ENCODE peak calls at places on chromosome 15, in nine cellular contexts. One of them, this sample, is unnamed.

GRCh38 chr15:98009967-98010366 is 49.5 kb downstream of the ARRDC4 start:
- DNase-seq in lung: no peak
- DNase-seq in GM10248: no peak
- DNase-seq in activated CD8-positive, alpha-beta T cell treated with anti-CD3 and anti-CD28 coated beads for 36 hours: no peak
- DNase-seq in neural crest cell: no peak
- DNase-seq in GM23338: no peak
- DNase-seq in Calu3: no peak
- DNase-seq in AG09309: no peak
- DNase-seq in keratinocyte: no peak
- DNase-seq in this sample: no peak

GRCh38 chr15:35725353-35725752 is 179.4 kb upstream of the DPH6 start:
- DNase-seq in lung: no peak
- DNase-seq in GM10248: no peak
- DNase-seq in activated CD8-positive, alpha-beta T cell treated with anti-CD3 and anti-CD28 coated beads for 36 hours: no peak
- DNase-seq in neural crest cell: no peak
- DNase-seq in GM23338: no peak
- DNase-seq in Calu3: no peak
- DNase-seq in AG09309: no peak
- DNase-seq in keratinocyte: no peak
- DNase-seq in this sample: no peak

GRCh38 chr15:98905981-98906711 is 101.4 kb downstream of the PGPEP1L start:
- DNase-seq in lung: no peak
- DNase-seq in GM10248: no peak
- DNase-seq in activated CD8-positive, alpha-beta T cell treated with anti-CD3 and anti-CD28 coated beads for 36 hours: no peak
- DNase-seq in neural crest cell: no peak
- DNase-seq in GM23338: no peak
- DNase-seq in Calu3: no peak
- DNase-seq in AG09309: no peak
- DNase-seq in keratinocyte: no peak
- DNase-seq in this sample: no peak

GRCh38 chr15:38002883-38003477 is 68.5 kb downstream of the TMCO5A start:
- DNase-seq in lung: peak; percentile 68
- DNase-seq in GM10248: no peak
- DNase-seq in activated CD8-positive, alpha-beta T cell treated with anti-CD3 and anti-CD28 coated beads for 36 hours: peak; percentile 40
- DNase-seq in neural crest cell: peak; percentile 18
- DNase-seq in GM23338: peak; percentile 83
- DNase-seq in Calu3: peak; percentile 62
- DNase-seq in AG09309: peak; percentile 60
- DNase-seq in keratinocyte: peak; percentile 23
- DNase-seq in this sample: no peak

GRCh38 chr15:27958911-27959598 is 140.1 kb downstream of the OCA2 start:
- DNase-seq in lung: no peak
- DNase-seq in GM10248: no peak
- DNase-seq in activated CD8-positive, alpha-beta T cell treated with anti-CD3 and anti-CD28 coated beads for 36 hours: no peak
- DNase-seq in neural crest cell: no peak
- DNase-seq in GM23338: no peak
- DNase-seq in Calu3: no peak
- DNase-seq in AG09309: no peak
- DNase-seq in keratinocyte: no peak
- DNase-seq in this sample: no peak

GRCh38 chr15:78461171-78461881 is 23.3 kb downstream of the IREB2 start:
- DNase-seq in lung: no peak
- DNase-seq in GM10248: no peak
- DNase-seq in activated CD8-positive, alpha-beta T cell treated with anti-CD3 and anti-CD28 coated beads for 36 hours: no peak
- DNase-seq in neural crest cell: no peak
- DNase-seq in GM23338: peak; percentile 57
- DNase-seq in Calu3: no peak
- DNase-seq in AG09309: no peak
- DNase-seq in keratinocyte: no peak
- DNase-seq in this sample: no peak

GRCh38 chr15:41499109-41499851 is 5.6 kb downstream of the ITPKA start:
- DNase-seq in lung: no peak
- DNase-seq in GM10248: no peak
- DNase-seq in activated CD8-positive, alpha-beta T cell treated with anti-CD3 and anti-CD28 coated beads for 36 hours: no peak
- DNase-seq in neural crest cell: no peak
- DNase-seq in GM23338: no peak
- DNase-seq in Calu3: no peak
- DNase-seq in AG09309: no peak
- DNase-seq in keratinocyte: no peak
- DNase-seq in this sample: no peak

GRCh38 chr15:47437492-47437891 is 279.8 kb upstream of the SEMA6D start:
- DNase-seq in lung: no peak
- DNase-seq in GM10248: no peak
- DNase-seq in activated CD8-positive, alpha-beta T cell treated with anti-CD3 and anti-CD28 coated beads for 36 hours: no peak
- DNase-seq in neural crest cell: no peak
- DNase-seq in GM23338: no peak
- DNase-seq in Calu3: no peak
- DNase-seq in AG09309: no peak
- DNase-seq in keratinocyte: peak; percentile 21
- DNase-seq in this sample: no peak

GRCh38 chr15:47505712-47506542 is 211.4 kb upstream of the SEMA6D start:
- DNase-seq in lung: no peak
- DNase-seq in GM10248: no peak
- DNase-seq in activated CD8-positive, alpha-beta T cell treated with anti-CD3 and anti-CD28 coated beads for 36 hours: no peak
- DNase-seq in neural crest cell: no peak
- DNase-seq in GM23338: no peak
- DNase-seq in Calu3: no peak
- DNase-seq in AG09309: peak; percentile 4
- DNase-seq in keratinocyte: no peak
- DNase-seq in this sample: no peak

GRCh38 chr15:74460298-74460697 is 662 bp downstream of the UBL7 start:
- DNase-seq in lung: no peak
- DNase-seq in GM10248: peak; percentile 65
- DNase-seq in activated CD8-positive, alpha-beta T cell treated with anti-CD3 and anti-CD28 coated beads for 36 hours: no peak
- DNase-seq in neural crest cell: no peak
- DNase-seq in GM23338: peak; percentile 34
- DNase-seq in Calu3: no peak
- DNase-seq in AG09309: no peak
- DNase-seq in keratinocyte: no peak
- DNase-seq in this sample: peak; percentile 70

GRCh38 chr15:79595995-79596622 is 164.0 kb downstream of the MINAR1 start:
- DNase-seq in lung: peak; percentile 54
- DNase-seq in GM10248: peak; percentile 86
- DNase-seq in activated CD8-positive, alpha-beta T cell treated with anti-CD3 and anti-CD28 coated beads for 36 hours: peak; percentile 78
- DNase-seq in neural crest cell: peak; percentile 19
- DNase-seq in GM23338: peak; percentile 98
- DNase-seq in Calu3: peak; percentile 79
- DNase-seq in AG09309: peak; percentile 21
- DNase-seq in keratinocyte: peak; percentile 75
- DNase-seq in this sample: peak; percentile 75

GRCh38 chr15:34365073-34365825 is 1.7 kb downstream of the LPCAT4 start:
- DNase-seq in lung: no peak
- DNase-seq in GM10248: no peak
- DNase-seq in activated CD8-positive, alpha-beta T cell treated with anti-CD3 and anti-CD28 coated beads for 36 hours: peak; percentile 24
- DNase-seq in neural crest cell: no peak
- DNase-seq in GM23338: peak; percentile 34
- DNase-seq in Calu3: no peak
- DNase-seq in AG09309: no peak
- DNase-seq in keratinocyte: no peak
- DNase-seq in this sample: peak; percentile 49

GRCh38 chr15:85646538-85647091 is 148.1 kb downstream of the KLHL25 start:
- DNase-seq in lung: no peak
- DNase-seq in GM10248: peak; percentile 50
- DNase-seq in activated CD8-positive, alpha-beta T cell treated with anti-CD3 and anti-CD28 coated beads for 36 hours: peak; percentile 60
- DNase-seq in neural crest cell: no peak
- DNase-seq in GM23338: no peak
- DNase-seq in Calu3: no peak
- DNase-seq in AG09309: peak; percentile 42
- DNase-seq in keratinocyte: no peak
- DNase-seq in this sample: peak; percentile 61

GRCh38 chr15:67174864-67175573 is 79.4 kb downstream of the AAGAB start:
- DNase-seq in lung: no peak
- DNase-seq in GM10248: peak; percentile 42
- DNase-seq in activated CD8-positive, alpha-beta T cell treated with anti-CD3 and anti-CD28 coated beads for 36 hours: peak; percentile 27
- DNase-seq in neural crest cell: no peak
- DNase-seq in GM23338: no peak
- DNase-seq in Calu3: peak; percentile 72
- DNase-seq in AG09309: no peak
- DNase-seq in keratinocyte: peak; percentile 95
- DNase-seq in this sample: peak; percentile 56

GRCh38 chr15:67065531-67066005 is at the start of gene SMAD3:
- DNase-seq in lung: peak; percentile 89
- DNase-seq in GM10248: peak; percentile 85
- DNase-seq in activated CD8-positive, alpha-beta T cell treated with anti-CD3 and anti-CD28 coated beads for 36 hours: peak; percentile 80
- DNase-seq in neural crest cell: peak; percentile 76
- DNase-seq in GM23338: peak; percentile 89
- DNase-seq in Calu3: peak; percentile 94
- DNase-seq in AG09309: peak; percentile 89
- DNase-seq in keratinocyte: no peak
- DNase-seq in this sample: peak; percentile 87

GRCh38 chr15:70636540-70637165 is 126.7 kb downstream of the UACA start:
- DNase-seq in lung: no peak
- DNase-seq in GM10248: no peak
- DNase-seq in activated CD8-positive, alpha-beta T cell treated with anti-CD3 and anti-CD28 coated beads for 36 hours: no peak
- DNase-seq in neural crest cell: no peak
- DNase-seq in GM23338: peak; percentile 52
- DNase-seq in Calu3: peak; percentile 50
- DNase-seq in AG09309: no peak
- DNase-seq in keratinocyte: no peak
- DNase-seq in this sample: no peak

GRCh38 chr15:35181538-35181937 is 96.4 kb upstream of the NANOGP8 start:
- DNase-seq in lung: no peak
- DNase-seq in GM10248: no peak
- DNase-seq in activated CD8-positive, alpha-beta T cell treated with anti-CD3 and anti-CD28 coated beads for 36 hours: no peak
- DNase-seq in neural crest cell: no peak
- DNase-seq in GM23338: no peak
- DNase-seq in Calu3: no peak
- DNase-seq in AG09309: no peak
- DNase-seq in keratinocyte: no peak
- DNase-seq in this sample: no peak

GRCh38 chr15:34038023-34038403 is 991 bp downstream of the AVEN start:
- DNase-seq in lung: no peak
- DNase-seq in GM10248: no peak
- DNase-seq in activated CD8-positive, alpha-beta T cell treated with anti-CD3 and anti-CD28 coated beads for 36 hours: no peak
- DNase-seq in neural crest cell: no peak
- DNase-seq in GM23338: no peak
- DNase-seq in Calu3: no peak
- DNase-seq in AG09309: no peak
- DNase-seq in keratinocyte: no peak
- DNase-seq in this sample: no peak

GRCh38 chr15:87711011-87711410 is 545.5 kb downstream of the NTRK3 start:
- DNase-seq in lung: no peak
- DNase-seq in GM10248: no peak
- DNase-seq in activated CD8-positive, alpha-beta T cell treated with anti-CD3 and anti-CD28 coated beads for 36 hours: no peak
- DNase-seq in neural crest cell: no peak
- DNase-seq in GM23338: no peak
- DNase-seq in Calu3: no peak
- DNase-seq in AG09309: no peak
- DNase-seq in keratinocyte: no peak
- DNase-seq in this sample: no peak
- TF ChIP-seq CTCF in lung: no peak
- TF ChIP-seq CTCF in GM10248: no peak
- TF ChIP-seq CTCF in activated CD8-positive, alpha-beta T cell treated with anti-CD3 and anti-CD28 coated beads for 36 hours: no peak
- TF ChIP-seq CTCF in neural crest cell: no peak
- TF ChIP-seq CTCF in GM23338: no peak
- TF ChIP-seq CTCF in Calu3: no peak
- TF ChIP-seq CTCF in AG09309: no peak
- TF ChIP-seq CTCF in keratinocyte: no peak
- TF ChIP-seq CTCF in this sample: no peak

GRCh38 chr15:58221591-58222241 is 83.5 kb downstream of the AQP9 start:
- DNase-seq in lung: no peak
- DNase-seq in GM10248: peak; percentile 57
- DNase-seq in activated CD8-positive, alpha-beta T cell treated with anti-CD3 and anti-CD28 coated beads for 36 hours: peak; percentile 10
- DNase-seq in neural crest cell: no peak
- DNase-seq in GM23338: peak; percentile 43
- DNase-seq in Calu3: peak; percentile 80
- DNase-seq in AG09309: no peak
- DNase-seq in keratinocyte: no peak
- DNase-seq in this sample: peak; percentile 56
- TF ChIP-seq CTCF in lung: no peak
- TF ChIP-seq CTCF in GM10248: peak; percentile 63
- TF ChIP-seq CTCF in activated CD8-positive, alpha-beta T cell treated with anti-CD3 and anti-CD28 coated beads for 36 hours: no peak
- TF ChIP-seq CTCF in neural crest cell: peak; percentile 41
- TF ChIP-seq CTCF in GM23338: peak; percentile 59
- TF ChIP-seq CTCF in Calu3: peak; percentile 77
- TF ChIP-seq CTCF in AG09309: peak; percentile 73
- TF ChIP-seq CTCF in keratinocyte: peak; percentile 73
- TF ChIP-seq CTCF in this sample: peak; percentile 65

GRCh38 chr15:63274427-63274826 is 3.0 kb upstream of the APH1B start:
- DNase-seq in lung: no peak
- DNase-seq in GM10248: no peak
- DNase-seq in activated CD8-positive, alpha-beta T cell treated with anti-CD3 and anti-CD28 coated beads for 36 hours: peak; percentile 32
- DNase-seq in neural crest cell: no peak
- DNase-seq in GM23338: peak; percentile 84
- DNase-seq in Calu3: no peak
- DNase-seq in AG09309: no peak
- DNase-seq in keratinocyte: no peak
- DNase-seq in this sample: no peak

GRCh38 chr15:63276342-63277043 is 912 bp upstream of the APH1B start:
- DNase-seq in lung: no peak
- DNase-seq in GM10248: no peak
- DNase-seq in activated CD8-positive, alpha-beta T cell treated with anti-CD3 and anti-CD28 coated beads for 36 hours: no peak
- DNase-seq in neural crest cell: no peak
- DNase-seq in GM23338: no peak
- DNase-seq in Calu3: no peak
- DNase-seq in AG09309: no peak
- DNase-seq in keratinocyte: no peak
- DNase-seq in this sample: no peak

GRCh38 chr15:63277893-63278505 is 594 bp downstream of the APH1B start:
- DNase-seq in lung: no peak
- DNase-seq in GM10248: no peak
- DNase-seq in activated CD8-positive, alpha-beta T cell treated with anti-CD3 and anti-CD28 coated beads for 36 hours: no peak
- DNase-seq in neural crest cell: no peak
- DNase-seq in GM23338: peak; percentile 64
- DNase-seq in Calu3: no peak
- DNase-seq in AG09309: no peak
- DNase-seq in keratinocyte: no peak
- DNase-seq in this sample: no peak

GRCh38 chr15:63283126-63283525 is 5.7 kb downstream of the APH1B start:
- DNase-seq in lung: peak; percentile 52
- DNase-seq in GM10248: no peak
- DNase-seq in activated CD8-positive, alpha-beta T cell treated with anti-CD3 and anti-CD28 coated beads for 36 hours: no peak
- DNase-seq in neural crest cell: no peak
- DNase-seq in GM23338: no peak
- DNase-seq in Calu3: no peak
- DNase-seq in AG09309: no peak
- DNase-seq in keratinocyte: no peak
- DNase-seq in this sample: no peak

GRCh38 chr15:63277044-63277892 is at the start of gene APH1B:
- DNase-seq in lung: peak; percentile 79
- DNase-seq in GM10248: peak; percentile 89
- DNase-seq in activated CD8-positive, alpha-beta T cell treated with anti-CD3 and anti-CD28 coated beads for 36 hours: peak; percentile 77
- DNase-seq in neural crest cell: peak; percentile 72
- DNase-seq in GM23338: peak; percentile 89
- DNase-seq in Calu3: peak; percentile 77
- DNase-seq in AG09309: no peak
- DNase-seq in keratinocyte: peak; percentile 25
- DNase-seq in this sample: peak; percentile 88
- TF ChIP-seq CTCF in lung: no peak
- TF ChIP-seq CTCF in GM10248: no peak
- TF ChIP-seq CTCF in activated CD8-positive, alpha-beta T cell treated with anti-CD3 and anti-CD28 coated beads for 36 hours: no peak
- TF ChIP-seq CTCF in neural crest cell: peak; percentile 23
- TF ChIP-seq CTCF in GM23338: no peak
- TF ChIP-seq CTCF in Calu3: no peak
- TF ChIP-seq CTCF in AG09309: no peak
- TF ChIP-seq CTCF in keratinocyte: no peak
- TF ChIP-seq CTCF in this sample: no peak

DNA sequence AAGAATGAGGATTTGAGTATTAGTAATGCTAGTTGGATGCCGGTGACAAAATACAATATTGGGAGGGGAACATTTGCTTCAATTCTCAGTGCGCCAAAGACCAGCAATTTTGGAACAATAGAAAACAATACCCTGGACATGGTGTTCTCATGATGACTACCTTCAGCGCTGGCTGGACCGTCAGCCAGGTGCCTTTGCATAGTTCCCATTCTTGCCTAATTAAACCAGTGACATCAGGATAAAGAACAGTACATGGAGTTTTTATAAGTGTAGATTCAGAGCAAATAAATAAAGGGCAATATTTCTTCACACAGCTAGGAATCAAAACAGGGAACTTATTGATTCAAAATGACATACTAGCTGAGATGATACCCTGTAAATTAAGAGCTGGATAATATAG is 404.8 kb upstream of the RORA start:
- DNase-seq in lung: no peak
- DNase-seq in GM10248: no peak
- DNase-seq in activated CD8-positive, alpha-beta T cell treated with anti-CD3 and anti-CD28 coated beads for 36 hours: no peak
- DNase-seq in neural crest cell: no peak
- DNase-seq in GM23338: no peak
- DNase-seq in Calu3: no peak
- DNase-seq in AG09309: no peak
- DNase-seq in keratinocyte: no peak
- DNase-seq in this sample: no peak
- TF ChIP-seq CTCF in lung: no peak
- TF ChIP-seq CTCF in GM10248: no peak
- TF ChIP-seq CTCF in activated CD8-positive, alpha-beta T cell treated with anti-CD3 and anti-CD28 coated beads for 36 hours: no peak
- TF ChIP-seq CTCF in neural crest cell: no peak
- TF ChIP-seq CTCF in GM23338: no peak
- TF ChIP-seq CTCF in Calu3: no peak
- TF ChIP-seq CTCF in AG09309: no peak
- TF ChIP-seq CTCF in keratinocyte: no peak
- TF ChIP-seq CTCF in this sample: no peak

This sample was measured in GM13976.